ENCODE peak calls at places on chromosomes 11 and 22, in five cellular contexts. One of them, this sample, is unnamed. For H3K27me3, the result is how much of the 10 kb centered on the place peaks cover.

GRCh38 chr11:95520361-95520760 is 269.2 kb downstream of the FAM76B start:
- ATAC-seq in CD4-positive, CD25-positive, alpha-beta regulatory T cell: no peak
- ATAC-seq in heart right ventricle: no peak
- ATAC-seq in thoracic aorta: no peak
- ATAC-seq in lower lobe of right lung: no peak
- ATAC-seq in this sample: no peak

GRCh38 chr11:110497204-110497987 is 67.6 kb downstream of the FDX1 start:
- ATAC-seq in CD4-positive, CD25-positive, alpha-beta regulatory T cell: no peak
- ATAC-seq in lower lobe of right lung: peak
- ATAC-seq in thoracic aorta: no peak
- ATAC-seq in heart right ventricle: peak
- ATAC-seq in this sample: peak

GRCh38 chr22:20239063-20239950 is 28.8 kb downstream of the RTN4R start:
- ATAC-seq in CD4-positive, CD25-positive, alpha-beta regulatory T cell: no peak
- ATAC-seq in heart right ventricle: peak
- ATAC-seq in lower lobe of right lung: no peak
- ATAC-seq in thoracic aorta: peak
- ATAC-seq in this sample: no peak

GRCh38 chr11:22734628-22735345 is 68.4 kb downstream of the GAS2 start:
- ATAC-seq in lower lobe of right lung: no peak
- ATAC-seq in heart right ventricle: no peak
- ATAC-seq in thoracic aorta: no peak
- ATAC-seq in CD4-positive, CD25-positive, alpha-beta regulatory T cell: no peak
- ATAC-seq in this sample: no peak

GRCh38 chr22:40203568-40203967 is 25.8 kb downstream of the TNRC6B start:
- ATAC-seq in thoracic aorta: no peak
- ATAC-seq in lower lobe of right lung: no peak
- ATAC-seq in heart right ventricle: no peak
- ATAC-seq in CD4-positive, CD25-positive, alpha-beta regulatory T cell: peak
- ATAC-seq in this sample: no peak

GRCh38 chr11:78112588-78113275 is 26.7 kb downstream of the ALG8 start:
- ATAC-seq in heart right ventricle: no peak
- ATAC-seq in CD4-positive, CD25-positive, alpha-beta regulatory T cell: no peak
- ATAC-seq in lower lobe of right lung: no peak
- ATAC-seq in thoracic aorta: no peak
- ATAC-seq in this sample: no peak

GRCh38 chr22:39859903-39860588 is 33.5 kb downstream of the ENTHD1 start:
- ATAC-seq in thoracic aorta: no peak
- ATAC-seq in heart right ventricle: no peak
- ATAC-seq in lower lobe of right lung: no peak
- ATAC-seq in CD4-positive, CD25-positive, alpha-beta regulatory T cell: no peak
- ATAC-seq in this sample: no peak

GRCh38 chr11:16299884-16300778 is 56.2 kb downstream of the SOX6 start:
- ATAC-seq in CD4-positive, CD25-positive, alpha-beta regulatory T cell: no peak
- ATAC-seq in thoracic aorta: no peak
- ATAC-seq in heart right ventricle: peak
- ATAC-seq in lower lobe of right lung: peak
- ATAC-seq in this sample: no peak

GRCh38 chr11:679271-680207 is 15.5 kb downstream of the DEAF1 start:
- ATAC-seq in heart right ventricle: no peak
- ATAC-seq in CD4-positive, CD25-positive, alpha-beta regulatory T cell: no peak
- ATAC-seq in lower lobe of right lung: peak
- ATAC-seq in thoracic aorta: no peak
- ATAC-seq in this sample: no peak

GRCh38 chr22:44995282-44995597 is 14.6 kb downstream of the PHF21B start:
- ATAC-seq in lower lobe of right lung: no peak
- ATAC-seq in heart right ventricle: no peak
- ATAC-seq in CD4-positive, CD25-positive, alpha-beta regulatory T cell: no peak
- ATAC-seq in thoracic aorta: no peak
- ATAC-seq in this sample: no peak

GRCh38 chr11:72719144-72719543 is 33.1 kb downstream of the ARAP1 start:
- ATAC-seq in lower lobe of right lung: peak
- ATAC-seq in heart right ventricle: peak
- ATAC-seq in CD4-positive, CD25-positive, alpha-beta regulatory T cell: no peak
- ATAC-seq in thoracic aorta: no peak
- ATAC-seq in this sample: no peak

GRCh38 chr11:120442031-120442430 is 69.5 kb upstream of the GRIK4 start:
- ATAC-seq in thoracic aorta: no peak
- ATAC-seq in CD4-positive, CD25-positive, alpha-beta regulatory T cell: no peak
- ATAC-seq in lower lobe of right lung: no peak
- ATAC-seq in heart right ventricle: no peak
- ATAC-seq in this sample: no peak

GRCh38 chr11:118618115-118618990 is 10.9 kb downstream of the PHLDB1 start:
- ATAC-seq in thoracic aorta: no peak
- ATAC-seq in lower lobe of right lung: peak
- ATAC-seq in CD4-positive, CD25-positive, alpha-beta regulatory T cell: no peak
- ATAC-seq in heart right ventricle: peak
- ATAC-seq in this sample: peak

GRCh38 chr11:45664376-45665205 is 831 bp downstream of the CHST1 start:
- ATAC-seq in thoracic aorta: no peak
- ATAC-seq in CD4-positive, CD25-positive, alpha-beta regulatory T cell: no peak
- ATAC-seq in lower lobe of right lung: peak
- ATAC-seq in heart right ventricle: peak
- ATAC-seq in this sample: peak

GRCh38 chr11:45662096-45662664 is 3.2 kb downstream of the CHST1 start:
- ATAC-seq in lower lobe of right lung: no peak
- ATAC-seq in CD4-positive, CD25-positive, alpha-beta regulatory T cell: no peak
- ATAC-seq in thoracic aorta: no peak
- ATAC-seq in heart right ventricle: no peak
- ATAC-seq in this sample: no peak

GRCh38 chr11:45662665-45663485 is 2.5 kb downstream of the CHST1 start:
- ATAC-seq in lower lobe of right lung: no peak
- ATAC-seq in heart right ventricle: no peak
- ATAC-seq in CD4-positive, CD25-positive, alpha-beta regulatory T cell: no peak
- ATAC-seq in thoracic aorta: peak
- ATAC-seq in this sample: no peak

GRCh38 chr11:45665206-45665932 is at the start of gene CHST1:
- ATAC-seq in thoracic aorta: peak
- ATAC-seq in CD4-positive, CD25-positive, alpha-beta regulatory T cell: no peak
- ATAC-seq in lower lobe of right lung: peak
- ATAC-seq in heart right ventricle: peak
- ATAC-seq in this sample: peak

GRCh38 chr11:45663486-45664375 is 1.7 kb downstream of the CHST1 start:
- ATAC-seq in CD4-positive, CD25-positive, alpha-beta regulatory T cell: no peak
- ATAC-seq in heart right ventricle: no peak
- ATAC-seq in lower lobe of right lung: no peak
- ATAC-seq in thoracic aorta: no peak
- ATAC-seq in this sample: no peak
- H3K27me3 ChIP-seq in CD4-positive, CD25-positive, alpha-beta regulatory T cell: under half
- H3K27me3 ChIP-seq in heart right ventricle: under half
- H3K27me3 ChIP-seq in lower lobe of right lung: half or more
- H3K27me3 ChIP-seq in thoracic aorta: under half
- H3K27me3 ChIP-seq in this sample: half or more

GRCh38 chr11:60840711-60841430 is 1.0 kb upstream of the CCDC86 start:
- ATAC-seq in heart right ventricle: peak
- ATAC-seq in thoracic aorta: no peak
- ATAC-seq in lower lobe of right lung: peak
- ATAC-seq in CD4-positive, CD25-positive, alpha-beta regulatory T cell: no peak
- ATAC-seq in this sample: no peak
- H3K4me3 ChIP-seq in heart right ventricle: peak
- H3K4me3 ChIP-seq in thoracic aorta: peak
- H3K4me3 ChIP-seq in lower lobe of right lung: peak
- H3K4me3 ChIP-seq in CD4-positive, CD25-positive, alpha-beta regulatory T cell: peak
- H3K4me3 ChIP-seq in this sample: no peak

GRCh38 chr11:101127699-101128570 is 1.7 kb downstream of the PGR start:
- ATAC-seq in lower lobe of right lung: peak
- ATAC-seq in CD4-positive, CD25-positive, alpha-beta regulatory T cell: no peak
- ATAC-seq in heart right ventricle: peak
- ATAC-seq in thoracic aorta: peak
- ATAC-seq in this sample: peak
- H3K27me3 ChIP-seq in lower lobe of right lung: under half
- H3K27me3 ChIP-seq in CD4-positive, CD25-positive, alpha-beta regulatory T cell: under half
- H3K27me3 ChIP-seq in heart right ventricle: under half
- H3K27me3 ChIP-seq in thoracic aorta: under half
- H3K27me3 ChIP-seq in this sample: under half

GRCh38 chr11:64745523-64746328 is 1.8 kb upstream of the RASGRP2 start:
- ATAC-seq in CD4-positive, CD25-positive, alpha-beta regulatory T cell: peak
- ATAC-seq in thoracic aorta: peak
- ATAC-seq in lower lobe of right lung: peak
- ATAC-seq in heart right ventricle: peak
- ATAC-seq in this sample: peak
- H3K4me3 ChIP-seq in CD4-positive, CD25-positive, alpha-beta regulatory T cell: peak
- H3K4me3 ChIP-seq in thoracic aorta: peak
- H3K4me3 ChIP-seq in lower lobe of right lung: peak
- H3K4me3 ChIP-seq in heart right ventricle: peak
- H3K4me3 ChIP-seq in this sample: peak

This sample was measured in gastroesophageal sphincter.